ENCODE peak calls at places on chromosome 13, in seven cellular contexts. Q is neural progenitor cell; F is ascending aorta; B is CD4-positive, CD25-positive, alpha-beta regulatory T cell; H is neuronal stem cell; O is cardiac muscle cell; L is heart right ventricle. G is an unnamed sample.

GRCh38 chr13:95246292-95247082 is 54.8 kb downstream of the ABCC4 start:
- DNase-seq in Q (no peak), F (no peak), B (no peak), H (no peak), O (no peak), L (no peak), G (no peak)

GRCh38 chr13:52411629-52412028 is 5.7 kb upstream of the THSD1 start:
- DNase-seq in Q (no peak), F (no peak), B (no peak), H (no peak), O (no peak), L (no peak), G (no peak)

GRCh38 chr13:40172878-40173277 is 493.6 kb downstream of the FOXO1 start:
- DNase-seq in Q (no peak), F (no peak), B (no peak), H (no peak), O (no peak), L (no peak), G (no peak)

GRCh38 chr13:26476111-26476743 is 81.3 kb upstream of the WASF3 start:
- DNase-seq in Q (peak; percentile 52), F (no peak), B (no peak), H (no peak), O (no peak), L (no peak), G (no peak)

GRCh38 chr13:19782049-19782726 is 557 bp downstream of the PSPC1 start:
- DNase-seq in Q (peak; percentile 58), F (peak; percentile 70), B (peak; percentile 36), H (peak; percentile 26), O (peak; percentile 62), L (peak; percentile 60), G (peak; percentile 66)

GRCh38 chr13:43883636-43884035 is 3.9 kb downstream of the LACC1 start:
- DNase-seq in Q (no peak), F (no peak), B (no peak), H (no peak), O (no peak), L (no peak), G (no peak)

GRCh38 chr13:109126973-109127615 is 497.7 kb downstream of the MYO16 start:
- DNase-seq in Q (peak; percentile 63), F (no peak), B (no peak), H (peak; percentile 17), O (no peak), L (no peak), G (no peak)

GRCh38 chr13:106597190-106597589 is 29.3 kb upstream of the ARGLU1 start:
- DNase-seq in Q (no peak), F (no peak), B (no peak), H (no peak), O (no peak), L (peak; percentile 72), G (peak; percentile 70)

GRCh38 chr13:59750860-59751259 is 412.9 kb downstream of the DIAPH3 start:
- DNase-seq in Q (peak; percentile 90), F (no peak), B (no peak), H (peak; percentile 83), O (peak; percentile 63), L (no peak), G (no peak)

GRCh38 chr13:90238433-90238832 is 1109.1 kb upstream of the MIR17HG start:
- DNase-seq in Q (peak; percentile 10), F (no peak), B (no peak), H (no peak), O (no peak), L (no peak), G (no peak)

GRCh38 chr13:88627071-88627470 is 955.9 kb downstream of the SLITRK5 start:
- DNase-seq in Q (no peak), F (no peak), B (no peak), H (no peak), O (no peak), L (no peak), G (no peak)

GRCh38 chr13:28754698-28755545 is 36.2 kb upstream of the SLC46A3 start:
- DNase-seq in Q (no peak), F (no peak), B (no peak), H (no peak), O (peak; percentile 12), L (peak; percentile 45), G (no peak)

GRCh38 chr13:71727036-71727435 is 140.0 kb downstream of the DACH1 start:
- DNase-seq in Q (no peak), F (no peak), B (no peak), H (no peak), O (no peak), L (no peak), G (no peak)

GRCh38 chr13:76329004-76329403 is 557.2 kb downstream of the KCTD12 start:
- DNase-seq in Q (no peak), F (no peak), B (no peak), H (no peak), O (no peak), L (no peak), G (no peak)

GRCh38 chr13:99617474-99618255 is 116.4 kb downstream of the TM9SF2 start:
- DNase-seq in Q (peak; percentile 83), F (no peak), B (no peak), H (peak; percentile 48), O (peak; percentile 70), L (peak; percentile 23), G (no peak)

GRCh38 chr13:97254809-97255208 is 32.7 kb downstream of the MBNL2 start:
- DNase-seq in Q (no peak), F (no peak), B (no peak), H (no peak), O (no peak), L (no peak), G (no peak)

GRCh38 chr13:104691765-104692164 is 1625.5 kb upstream of the SLC10A2 start:
- DNase-seq in Q (no peak), F (no peak), B (no peak), H (no peak), O (no peak), L (no peak), G (no peak)

GRCh38 chr13:104296301-104296700 is 1230.1 kb upstream of the SLC10A2 start:
- DNase-seq in Q (no peak), F (no peak), B (no peak), H (no peak), O (peak; percentile 17), L (no peak), G (no peak)

GRCh38 chr13:28704282-28704681 is 14.5 kb downstream of the SLC46A3 start:
- DNase-seq in Q (no peak), F (no peak), B (no peak), H (no peak), O (no peak), L (no peak), G (no peak)

GRCh38 chr13:103299079-103299478 is 232.9 kb upstream of the SLC10A2 start:
- DNase-seq in Q (peak; percentile 39), F (no peak), B (no peak), H (no peak), O (no peak), L (no peak), G (no peak)

GRCh38 chr13:72985610-72986009 is 73.2 kb upstream of the KLF5 start:
- DNase-seq in Q (no peak), F (no peak), B (no peak), H (no peak), O (no peak), L (no peak), G (no peak)

GRCh38 chr13:104869501-104869900 is 1666.0 kb downstream of the EFNB2 start:
- DNase-seq in Q (no peak), F (no peak), B (no peak), H (no peak), O (no peak), L (no peak), G (no peak)

GRCh38 chr13:45500492-45501174 is 35.9 kb downstream of the COG3 start:
- DNase-seq in Q (no peak), F (no peak), B (no peak), H (no peak), O (no peak), L (no peak), G (no peak)
- H3K4me3 ChIP-seq in Q (no peak overlapping the region), F (no peak overlapping the region), B (no peak overlapping the region), H (no peak overlapping the region), O (no peak overlapping the region), L (no peak overlapping the region), G (no peak overlapping the region)

DNA sequence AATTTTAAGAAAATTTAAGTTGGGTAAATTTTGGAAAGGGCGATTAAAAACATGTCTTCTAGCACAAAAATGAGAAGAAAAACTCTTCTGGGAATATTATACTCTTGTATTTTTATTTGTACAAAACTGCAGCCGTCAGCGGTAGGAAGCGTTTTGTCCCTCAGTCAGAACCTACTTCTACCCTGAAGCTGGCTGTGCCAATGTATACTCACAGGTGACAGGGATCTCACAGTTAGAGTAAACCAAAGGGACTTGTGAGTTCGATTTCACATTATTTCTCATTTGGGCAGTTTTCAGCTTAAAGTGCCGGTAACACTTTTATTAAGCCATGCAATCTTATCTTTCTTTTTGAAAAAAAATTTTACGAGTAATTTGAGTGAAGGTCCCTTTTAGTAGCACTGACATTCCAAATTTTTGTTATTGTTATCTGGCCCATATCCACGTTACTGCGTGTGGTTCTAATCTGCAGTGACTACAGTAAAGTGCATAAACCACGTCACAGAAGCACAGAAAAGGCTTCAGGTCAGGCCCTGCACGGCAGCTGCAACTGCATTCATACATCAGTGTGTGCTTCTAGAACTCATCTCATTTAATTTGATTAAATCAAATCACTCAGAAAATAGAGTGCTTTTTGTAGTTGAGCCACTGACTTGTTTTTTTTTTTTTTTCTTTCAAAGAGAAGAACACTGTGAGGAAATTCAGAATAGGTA is 387.3 kb downstream of the LIG4 start:
- DNase-seq in Q (no peak), F (no peak), B (no peak), H (no peak), O (no peak), L (no peak), G (no peak)
- H3K4me1 ChIP-seq in Q (peaks cover 9% of the 10 kb centered on the region), F (no peaks in the 10 kb centered on the region), B (no peaks in the 10 kb centered on the region), H (no peaks in the 10 kb centered on the region), O (no peaks in the 10 kb centered on the region), L (no peaks in the 10 kb centered on the region), G (no peaks in the 10 kb centered on the region)

GRCh38 chr13:93775507-93776108 is 549.0 kb downstream of the GPC6 start:
- DNase-seq in Q (no peak), F (no peak), B (no peak), H (no peak), O (no peak), L (no peak), G (no peak)
- H3K4me3 ChIP-seq in Q (no peak overlapping the region), F (no peak overlapping the region), B (no peak overlapping the region), H (no peak overlapping the region), O (no peak overlapping the region), L (no peak overlapping the region), G (no peak overlapping the region)

DNA sequence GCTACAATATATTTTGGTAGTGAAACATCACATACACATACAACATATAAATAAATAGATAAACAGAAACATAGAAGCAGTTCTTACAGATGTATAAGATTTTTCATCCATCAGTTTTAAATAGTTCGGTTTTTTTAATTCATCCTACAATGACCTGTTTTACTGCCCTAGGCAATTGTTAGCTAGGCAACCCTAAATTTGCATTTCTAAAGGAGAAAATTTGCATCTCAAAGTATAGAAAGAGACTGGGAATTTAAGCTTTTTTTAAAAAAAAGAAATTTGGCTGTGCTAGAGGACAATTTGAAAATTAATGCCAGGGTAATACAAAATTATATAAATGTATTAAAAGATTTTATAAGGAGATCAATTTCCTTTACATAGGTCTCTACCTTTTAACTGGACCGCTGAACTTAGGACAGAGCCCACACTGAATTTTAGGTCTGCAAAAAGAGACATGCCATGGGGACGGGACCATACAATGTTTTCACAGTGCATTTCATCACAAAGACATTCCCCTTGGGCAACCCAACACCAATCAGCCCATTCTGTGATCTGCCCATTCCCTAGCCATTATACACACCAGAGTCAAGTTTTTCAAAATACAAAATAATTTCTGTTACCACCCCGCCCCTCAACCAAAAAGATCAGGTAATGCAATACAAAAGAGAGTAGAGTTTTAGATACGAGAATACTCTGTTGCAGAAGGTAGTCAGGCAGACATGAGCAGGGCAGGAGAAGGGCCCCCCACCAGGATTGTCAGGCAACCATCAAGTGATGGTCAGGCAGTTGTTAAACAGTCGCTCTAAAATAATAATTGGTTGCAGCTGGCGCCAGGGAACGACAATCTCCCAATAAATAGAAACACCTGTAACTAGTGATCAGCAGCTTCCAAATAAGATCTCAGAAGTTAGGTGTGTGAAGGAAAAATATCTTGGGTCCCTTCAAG is 299.8 kb upstream of the SGCG start:
- DNase-seq in Q (no peak), F (no peak), B (no peak), H (no peak), O (no peak), L (no peak), G (no peak)
- H3K4me1 ChIP-seq in Q (peaks cover 18% of the 10 kb centered on the region), F (no peaks in the 10 kb centered on the region), B (no peaks in the 10 kb centered on the region), H (peaks cover 25% of the 10 kb centered on the region), O (no peaks in the 10 kb centered on the region), L (no peaks in the 10 kb centered on the region), G (no peaks in the 10 kb centered on the region)

G was measured in right atrium auricular region.